ENCODE peak calls at places on chromosome 17, in ten cellular contexts. N, X, S, V, O, I, A, Y, J and M are unnamed samples.

GRCh38 chr17:77479372-77479781 is 338.6 kb downstream of the SEC14L1 start:
- DNase-seq in N (no peak), X (no peak), S (no peak), V (no peak), O (no peak), I (peak), A (no peak), Y (no peak), J (peak), M (no peak)

GRCh38 chr17:64773836-64774761 is 112.0 kb upstream of the SMURF2 start:
- DNase-seq in N (no peak), X (peak), S (peak), V (peak), O (no peak), I (peak), A (peak), Y (peak), J (peak), M (peak)

GRCh38 chr17:27456681-27457404 is 595 bp downstream of the KSR1 start:
- DNase-seq in N (peak), X (no peak), S (no peak), V (peak), O (no peak), I (no peak), A (no peak), Y (no peak), J (no peak), M (no peak)

GRCh38 chr17:41223821-41224220 is 2.6 kb upstream of the KRTAP9-2 start:
- DNase-seq in N (no peak), X (no peak), S (no peak), V (no peak), O (no peak), I (no peak), A (no peak), Y (peak), J (no peak), M (no peak)

GRCh38 chr17:81456091-81456490 is 56.5 kb downstream of the ACTG1 start:
- DNase-seq in N (no peak), X (no peak), S (no peak), V (no peak), O (no peak), I (no peak), A (no peak), Y (no peak), J (no peak), M (no peak)

GRCh38 chr17:56185905-56186783 is 32.9 kb downstream of the ANKFN1 start:
- DNase-seq in N (no peak), X (no peak), S (no peak), V (no peak), O (no peak), I (no peak), A (peak), Y (peak), J (no peak), M (no peak)

GRCh38 chr17:79952915-79953314 is 82.8 kb downstream of the TBC1D16 start:
- DNase-seq in N (no peak), X (no peak), S (no peak), V (no peak), O (no peak), I (no peak), A (no peak), Y (no peak), J (no peak), M (no peak)

GRCh38 chr17:82613283-82614094 is 34.8 kb downstream of the WDR45B start:
- DNase-seq in N (no peak), X (no peak), S (no peak), V (peak), O (no peak), I (no peak), A (no peak), Y (no peak), J (no peak), M (no peak)

GRCh38 chr17:4511199-4511932 is 12.7 kb downstream of the SPNS2 start:
- DNase-seq in N (no peak), X (no peak), S (no peak), V (no peak), O (no peak), I (no peak), A (no peak), Y (no peak), J (peak), M (no peak)

GRCh38 chr17:35731932-35732805 is 730 bp downstream of the RASL10B start:
- DNase-seq in N (no peak), X (no peak), S (no peak), V (no peak), O (no peak), I (peak), A (no peak), Y (no peak), J (peak), M (no peak)

GRCh38 chr17:36934144-36934758 is 3.0 kb upstream of the LHX1 start:
- DNase-seq in N (no peak), X (peak), S (no peak), V (no peak), O (no peak), I (peak), A (no peak), Y (no peak), J (no peak), M (peak)

GRCh38 chr17:36583787-36584186 is 7.9 kb upstream of the DHRS11 start:
- DNase-seq in N (no peak), X (no peak), S (no peak), V (no peak), O (no peak), I (no peak), A (no peak), Y (no peak), J (no peak), M (no peak)

GRCh38 chr17:54172654-54173316 is 350.1 kb downstream of the KIF2B start:
- DNase-seq in N (peak), X (peak), S (no peak), V (no peak), O (no peak), I (peak), A (peak), Y (no peak), J (no peak), M (no peak)

GRCh38 chr17:19538095-19539039 is 4.7 kb downstream of the SLC47A1 start:
- DNase-seq in N (peak), X (no peak), S (no peak), V (peak), O (no peak), I (no peak), A (peak), Y (no peak), J (no peak), M (no peak)

GRCh38 chr17:36994438-36994837 is 45.7 kb downstream of the AATF start:
- DNase-seq in N (no peak), X (no peak), S (no peak), V (no peak), O (no peak), I (no peak), A (no peak), Y (peak), J (no peak), M (no peak)

GRCh38 chr17:8719291-8720246 is 25.1 kb downstream of the CCDC42 start:
- DNase-seq in N (no peak), X (no peak), S (no peak), V (no peak), O (no peak), I (no peak), A (no peak), Y (no peak), J (no peak), M (no peak)

GRCh38 chr17:78257810-78258322 is 26.4 kb downstream of the TMEM235 start:
- DNase-seq in N (no peak), X (no peak), S (peak), V (no peak), O (no peak), I (no peak), A (peak), Y (peak), J (peak), M (no peak)

GRCh38 chr17:55734128-55734781 is 11.6 kb upstream of the TMEM100 start:
- DNase-seq in N (no peak), X (no peak), S (no peak), V (no peak), O (no peak), I (no peak), A (no peak), Y (peak), J (no peak), M (no peak)

GRCh38 chr17:57945999-57946797 is 9.0 kb downstream of the CUEDC1 start:
- DNase-seq in N (no peak), X (no peak), S (no peak), V (peak), O (no peak), I (no peak), A (no peak), Y (peak), J (no peak), M (no peak)

GRCh38 chr17:27349540-27350021 is 55.7 kb downstream of the WSB1 start:
- DNase-seq in N (no peak), X (no peak), S (no peak), V (peak), O (no peak), I (no peak), A (no peak), Y (no peak), J (no peak), M (no peak)

GRCh38 chr17:64118452-64118979 is 11.4 kb downstream of the ERN1 start:
- DNase-seq in N (peak), X (no peak), S (peak), V (peak), O (peak), I (no peak), A (peak), Y (no peak), J (no peak), M (no peak)

GRCh38 chr17:42984486-42984885 is 4.1 kb downstream of the RUNDC1 start:
- DNase-seq in N (no peak), X (no peak), S (no peak), V (no peak), O (no peak), I (no peak), A (no peak), Y (no peak), J (no peak), M (no peak)

GRCh38 chr17:35520043-35520442 is 17.4 kb downstream of the SLFN12L start:
- DNase-seq in N (no peak), X (no peak), S (no peak), V (no peak), O (no peak), I (no peak), A (no peak), Y (no peak), J (no peak), M (no peak)

GRCh38 chr17:66432996-66433556 is 130.7 kb downstream of the PRKCA start:
- DNase-seq in N (no peak), X (no peak), S (no peak), V (no peak), O (no peak), I (no peak), A (peak), Y (peak), J (peak), M (no peak)

DNA sequence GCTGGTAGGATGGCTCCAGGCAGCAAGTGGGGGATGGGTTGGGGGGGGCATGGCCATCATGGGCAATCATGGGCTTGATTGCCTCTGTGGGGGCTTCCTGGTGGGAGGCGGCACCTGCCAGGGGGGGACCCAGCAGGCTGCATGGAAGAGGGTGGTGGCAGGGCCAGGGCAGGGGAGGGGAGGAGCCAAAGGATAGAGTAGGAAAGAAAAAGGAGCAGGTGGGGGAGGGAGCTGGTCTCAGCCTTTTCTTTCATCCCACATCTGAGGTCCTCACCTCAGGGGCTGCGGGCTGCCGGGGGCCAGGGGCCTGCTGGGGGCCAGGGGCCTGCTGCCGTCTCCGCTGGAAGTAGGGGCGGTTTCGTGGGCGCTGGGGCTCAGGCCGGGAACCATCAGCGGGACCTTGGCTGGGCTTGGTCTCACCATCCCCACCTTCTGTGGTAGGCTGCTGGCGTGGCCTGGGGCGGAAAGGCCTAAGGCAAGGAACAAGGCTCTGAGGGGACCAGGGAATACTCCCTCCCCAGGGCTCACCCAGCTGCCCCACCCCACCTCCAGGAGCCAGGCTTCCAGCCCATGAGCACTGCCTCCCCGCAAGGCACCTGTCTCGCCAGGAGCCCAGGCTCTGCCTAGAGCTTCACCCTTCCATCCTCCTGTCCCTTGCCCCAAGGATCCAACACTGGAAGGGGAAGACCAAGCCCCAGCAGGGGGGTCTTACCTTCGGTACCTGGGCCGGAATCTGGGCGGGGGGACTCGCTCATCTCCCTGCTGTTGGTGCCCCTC is 5.0 kb downstream of the YBX2 start:
- DNase-seq in N (no peak), X (no peak), S (no peak), V (no peak), O (no peak), I (no peak), A (no peak), Y (no peak), J (peak), M (no peak)
- TF ChIP-seq POLR2A in N (no peak), X (no peak), S (no peak), V (no peak), O (no peak), I (no peak), A (no peak), Y (no peak), J (no peak), M (no peak)

DNA sequence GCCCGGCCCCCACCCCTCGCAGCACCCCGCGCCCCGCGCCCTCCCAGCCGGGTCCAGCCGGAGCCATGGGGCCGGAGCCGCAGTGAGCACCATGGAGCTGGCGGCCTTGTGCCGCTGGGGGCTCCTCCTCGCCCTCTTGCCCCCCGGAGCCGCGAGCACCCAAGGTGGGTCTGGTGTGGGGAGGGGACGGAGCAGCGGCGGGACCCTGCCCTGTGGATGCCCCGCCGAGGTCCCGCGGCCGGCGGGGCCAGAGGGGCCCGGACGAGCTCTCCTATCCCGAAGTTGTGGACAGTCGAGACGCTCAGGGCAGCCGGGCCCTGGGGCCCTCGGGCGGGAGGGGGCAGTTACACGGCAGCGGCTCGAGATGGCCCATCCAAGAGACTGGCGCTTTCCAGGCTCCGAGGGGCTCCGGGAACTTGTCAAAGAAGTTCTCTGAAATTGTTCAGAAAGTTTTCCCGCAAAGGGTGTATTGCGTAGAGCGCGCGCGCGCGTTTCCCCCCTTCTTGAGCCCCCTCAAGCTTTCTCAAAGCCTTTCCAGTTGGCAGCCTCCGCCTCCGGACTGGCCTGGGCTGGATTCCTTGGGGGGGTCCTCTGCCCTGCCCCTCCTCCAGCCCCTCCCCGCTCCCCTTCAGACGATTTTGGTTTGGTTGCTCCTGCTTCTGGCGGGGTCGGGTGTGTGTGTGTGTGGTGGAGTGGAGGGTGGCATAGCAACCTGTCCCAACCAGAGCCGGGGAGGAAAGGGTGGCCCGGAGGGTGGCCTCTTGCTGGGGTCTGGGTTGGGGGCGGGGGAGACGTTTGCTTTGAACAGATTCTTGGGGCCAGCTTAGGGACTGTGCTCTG is 504 bp downstream of the ERBB2 start:
- DNase-seq in N (no peak), X (no peak), S (no peak), V (no peak), O (no peak), I (peak), A (no peak), Y (peak), J (peak), M (no peak)
- H3K4me3 ChIP-seq in N (peak), X (peak), S (peak), V (peak), O (peak), I (peak), A (no peak), Y (peak), J (peak), M (peak)

GRCh38 chr17:6701719-6702118 is 11.4 kb downstream of the SLC13A5 start:
- DNase-seq in N (peak), X (peak), S (no peak), V (no peak), O (no peak), I (peak), A (peak), Y (no peak), J (no peak), M (no peak)
- TF ChIP-seq CTCF in N (no peak), X (peak), S (no peak), V (peak), O (no peak), I (peak), A (peak), Y (peak), J (no peak), M (no peak)

DNA sequence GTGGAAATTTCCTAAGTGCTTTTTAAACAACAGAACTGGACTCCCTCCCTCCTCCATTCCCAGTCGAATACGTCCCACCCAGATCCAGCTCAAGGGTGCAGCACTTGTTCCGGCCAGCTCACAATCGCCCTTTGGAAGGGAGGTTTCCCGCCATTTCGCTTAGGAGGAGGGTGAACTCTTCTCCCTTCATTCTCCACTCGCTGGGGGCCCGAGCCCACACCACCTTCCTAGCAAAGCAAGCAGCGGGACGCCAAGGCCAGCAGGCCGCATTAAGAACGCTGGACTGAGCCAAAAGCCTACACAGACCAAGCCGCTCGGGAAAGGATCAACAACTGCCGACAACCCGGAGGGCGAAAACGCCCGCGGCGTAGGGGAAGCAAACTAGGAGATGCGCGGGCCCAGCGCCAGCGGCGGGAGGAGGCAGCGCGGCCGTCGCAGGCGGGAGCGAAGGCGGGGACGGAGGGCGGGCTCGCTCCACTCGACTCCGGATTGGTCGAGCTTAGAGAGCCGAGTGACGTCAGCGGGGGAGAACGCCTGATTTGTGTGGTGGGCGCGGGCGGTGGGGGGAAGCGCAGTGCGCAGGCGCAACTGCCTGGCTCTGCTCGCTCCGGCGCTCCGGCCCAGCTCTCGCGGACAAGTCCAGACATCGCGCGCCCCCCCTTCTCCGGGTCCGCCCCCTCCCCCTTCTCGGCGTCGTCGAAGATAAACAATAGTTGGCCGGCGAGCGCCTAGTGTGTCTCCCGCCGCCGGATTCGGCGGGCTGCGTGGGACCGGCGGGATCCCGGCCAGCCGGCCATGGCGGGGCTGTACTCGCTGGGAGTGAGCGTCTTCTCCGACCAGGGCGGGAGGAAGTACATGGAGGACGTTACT is at the start of gene PPM1D:
- DNase-seq in N (peak), X (peak), S (peak), V (peak), O (peak), I (peak), A (peak), Y (peak), J (peak), M (peak)
- TF ChIP-seq POLR2A in N (peak), X (peak), S (no peak), V (peak), O (peak), I (peak), A (peak), Y (peak), J (peak), M (no peak)

GRCh38 chr17:44990994-44991393 is 22.9 kb upstream of the C1QL1 start:
- DNase-seq in N (no peak), X (no peak), S (no peak), V (no peak), O (no peak), I (no peak), A (no peak), Y (no peak), J (no peak), M (no peak)

GRCh38 chr17:44987194-44987882 is 19.2 kb upstream of the C1QL1 start:
- DNase-seq in N (no peak), X (no peak), S (no peak), V (no peak), O (no peak), I (peak), A (no peak), Y (no peak), J (no peak), M (no peak)

GRCh38 chr17:44988256-44988942 is 20.3 kb upstream of the C1QL1 start:
- DNase-seq in N (no peak), X (no peak), S (no peak), V (no peak), O (no peak), I (peak), A (no peak), Y (no peak), J (no peak), M (no peak)

GRCh38 chr17:44989552-44990138 is 21.5 kb upstream of the C1QL1 start:
- DNase-seq in N (no peak), X (no peak), S (no peak), V (no peak), O (no peak), I (no peak), A (no peak), Y (no peak), J (no peak), M (no peak)

DNA sequence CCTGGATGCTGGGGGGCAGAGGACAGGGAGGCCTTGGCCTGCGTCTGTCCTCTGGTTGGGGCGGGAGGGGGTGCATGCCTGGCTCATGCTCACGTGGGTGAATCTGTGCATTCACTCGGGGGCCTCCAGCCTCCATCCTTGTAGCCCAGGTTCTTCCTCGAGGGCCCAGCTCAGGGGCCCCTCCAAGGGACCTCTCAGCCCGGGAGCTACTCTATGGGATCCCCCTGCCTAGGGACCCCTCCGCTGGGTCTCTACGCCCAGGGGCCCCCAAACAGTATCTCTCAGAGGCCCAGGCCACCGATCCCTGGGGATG is 19.7 kb upstream of the C1QL1 start:
- DNase-seq in N (no peak), X (no peak), S (no peak), V (no peak), O (no peak), I (peak), A (no peak), Y (no peak), J (no peak), M (no peak)
- H3K4me3 ChIP-seq in N (no peak), X (no peak), S (no peak), V (no peak), O (no peak), I (peak), A (no peak), Y (no peak), J (no peak), M (no peak)